ENCODE peak calls at places on chromosomes 11 and 22, in seven cellular contexts. One of them, this sample, is unnamed.

GRCh38 chr11:128688896-128689546 is 4.9 kb upstream of the FLI1 start:
- DNase-seq in GM12878: no peak
- DNase-seq in SK-N-SH: no peak
- DNase-seq in K562: no peak
- DNase-seq in H1: no peak
- DNase-seq in HCT116: no peak
- DNase-seq in HepG2: no peak
- DNase-seq in this sample: no peak

GRCh38 chr11:131817701-131818188 is 447.3 kb downstream of the NTM start:
- DNase-seq in HepG2: no peak
- DNase-seq in GM12878: no peak
- DNase-seq in HCT116: no peak
- DNase-seq in K562: no peak
- DNase-seq in SK-N-SH: no peak
- DNase-seq in H1: no peak
- DNase-seq in this sample: no peak

GRCh38 chr11:59172345-59173079 is 580 bp downstream of the DTX4 start:
- DNase-seq in SK-N-SH: peak
- DNase-seq in HCT116: no peak
- DNase-seq in HepG2: peak
- DNase-seq in K562: peak
- DNase-seq in GM12878: peak
- DNase-seq in H1: no peak
- DNase-seq in this sample: no peak

GRCh38 chr11:75349540-75350116 is 1.8 kb downstream of the ARRB1 start:
- DNase-seq in GM12878: no peak
- DNase-seq in SK-N-SH: no peak
- DNase-seq in HCT116: no peak
- DNase-seq in H1: no peak
- DNase-seq in HepG2: no peak
- DNase-seq in K562: peak
- DNase-seq in this sample: no peak

GRCh38 chr11:2807276-2807681 is 78.3 kb downstream of the CDKN1C start:
- DNase-seq in GM12878: no peak
- DNase-seq in H1: no peak
- DNase-seq in HepG2: peak
- DNase-seq in K562: peak
- DNase-seq in HCT116: no peak
- DNase-seq in SK-N-SH: peak
- DNase-seq in this sample: peak

GRCh38 chr11:113675003-113675471 is 31.1 kb downstream of the TMPRSS5 start:
- DNase-seq in HCT116: no peak
- DNase-seq in K562: no peak
- DNase-seq in HepG2: no peak
- DNase-seq in SK-N-SH: no peak
- DNase-seq in GM12878: peak
- DNase-seq in H1: no peak
- DNase-seq in this sample: no peak

GRCh38 chr22:26740253-26740652 is 82.9 kb downstream of the MIAT start:
- DNase-seq in H1: no peak
- DNase-seq in GM12878: no peak
- DNase-seq in K562: no peak
- DNase-seq in HepG2: no peak
- DNase-seq in HCT116: no peak
- DNase-seq in SK-N-SH: no peak
- DNase-seq in this sample: no peak

GRCh38 chr11:69803604-69804218 is 15.5 kb downstream of the FGF3 start:
- DNase-seq in GM12878: no peak
- DNase-seq in HCT116: no peak
- DNase-seq in SK-N-SH: no peak
- DNase-seq in H1: no peak
- DNase-seq in HepG2: no peak
- DNase-seq in K562: no peak
- DNase-seq in this sample: no peak

GRCh38 chr22:20237480-20238440 is 30.4 kb downstream of the RTN4R start:
- DNase-seq in SK-N-SH: no peak
- DNase-seq in GM12878: no peak
- DNase-seq in K562: no peak
- DNase-seq in HepG2: no peak
- DNase-seq in HCT116: no peak
- DNase-seq in H1: no peak
- DNase-seq in this sample: no peak

GRCh38 chr11:16178273-16178672 is 178.1 kb downstream of the SOX6 start:
- DNase-seq in HepG2: no peak
- DNase-seq in SK-N-SH: peak
- DNase-seq in H1: no peak
- DNase-seq in HCT116: no peak
- DNase-seq in GM12878: no peak
- DNase-seq in K562: no peak
- DNase-seq in this sample: no peak

GRCh38 chr11:125807909-125808308 is 20.0 kb downstream of the PATE3 start:
- DNase-seq in H1: no peak
- DNase-seq in SK-N-SH: no peak
- DNase-seq in HepG2: no peak
- DNase-seq in GM12878: no peak
- DNase-seq in HCT116: no peak
- DNase-seq in K562: no peak
- DNase-seq in this sample: no peak

GRCh38 chr22:30628491-30628890 is 7.1 kb upstream of the SLC35E4 start:
- DNase-seq in HCT116: no peak
- DNase-seq in K562: no peak
- DNase-seq in H1: no peak
- DNase-seq in HepG2: no peak
- DNase-seq in GM12878: no peak
- DNase-seq in SK-N-SH: peak
- DNase-seq in this sample: no peak
- TF ChIP-seq JUND in HCT116: no peak
- TF ChIP-seq JUND in K562: no peak
- TF ChIP-seq JUND in H1: no peak
- TF ChIP-seq JUND in HepG2: no peak
- TF ChIP-seq JUND in GM12878: no peak
- TF ChIP-seq JUND in SK-N-SH: no peak
- TF ChIP-seq JUND in this sample: no peak

GRCh38 chr22:32632650-32633049 is 158.0 kb downstream of the FBXO7 start:
- DNase-seq in SK-N-SH: peak
- DNase-seq in H1: no peak
- DNase-seq in HCT116: no peak
- DNase-seq in HepG2: no peak
- DNase-seq in K562: no peak
- DNase-seq in GM12878: no peak
- DNase-seq in this sample: no peak

GRCh38 chr22:32628626-32629587 is 154.3 kb downstream of the FBXO7 start:
- DNase-seq in H1: no peak
- DNase-seq in HepG2: peak
- DNase-seq in GM12878: no peak
- DNase-seq in K562: no peak
- DNase-seq in HCT116: no peak
- DNase-seq in SK-N-SH: no peak
- DNase-seq in this sample: no peak

GRCh38 chr22:32634424-32634981 is 159.9 kb downstream of the FBXO7 start:
- DNase-seq in HCT116: no peak
- DNase-seq in K562: no peak
- DNase-seq in HepG2: no peak
- DNase-seq in H1: no peak
- DNase-seq in GM12878: no peak
- DNase-seq in SK-N-SH: no peak
- DNase-seq in this sample: no peak

GRCh38 chr22:32627091-32627490 is 152.5 kb downstream of the FBXO7 start:
- DNase-seq in K562: no peak
- DNase-seq in HCT116: no peak
- DNase-seq in GM12878: no peak
- DNase-seq in HepG2: peak
- DNase-seq in H1: no peak
- DNase-seq in SK-N-SH: no peak
- DNase-seq in this sample: no peak

GRCh38 chr22:32631507-32632245 is 157.1 kb downstream of the FBXO7 start:
- DNase-seq in H1: no peak
- DNase-seq in SK-N-SH: no peak
- DNase-seq in HepG2: no peak
- DNase-seq in K562: no peak
- DNase-seq in HCT116: no peak
- DNase-seq in GM12878: no peak
- DNase-seq in this sample: no peak
- TF ChIP-seq JUND in H1: no peak
- TF ChIP-seq JUND in SK-N-SH: no peak
- TF ChIP-seq JUND in HepG2: no peak
- TF ChIP-seq JUND in K562: no peak
- TF ChIP-seq JUND in HCT116: no peak
- TF ChIP-seq JUND in GM12878: no peak
- TF ChIP-seq JUND in this sample: no peak

GRCh38 chr11:94028436-94028835 is 7.3 kb downstream of the HEPHL1 start:
- DNase-seq in HCT116: no peak
- DNase-seq in GM12878: no peak
- DNase-seq in HepG2: no peak
- DNase-seq in SK-N-SH: no peak
- DNase-seq in H1: no peak
- DNase-seq in K562: no peak
- DNase-seq in this sample: no peak

GRCh38 chr11:94024547-94024946 is 3.4 kb downstream of the HEPHL1 start:
- DNase-seq in H1: no peak
- DNase-seq in GM12878: no peak
- DNase-seq in HCT116: no peak
- DNase-seq in SK-N-SH: no peak
- DNase-seq in HepG2: no peak
- DNase-seq in K562: no peak
- DNase-seq in this sample: no peak

GRCh38 chr11:94027210-94027609 is 6.1 kb downstream of the HEPHL1 start:
- DNase-seq in GM12878: no peak
- DNase-seq in H1: no peak
- DNase-seq in HepG2: no peak
- DNase-seq in SK-N-SH: no peak
- DNase-seq in K562: no peak
- DNase-seq in HCT116: no peak
- DNase-seq in this sample: no peak

GRCh38 chr11:94023856-94024255 is 2.7 kb downstream of the HEPHL1 start:
- DNase-seq in GM12878: no peak
- DNase-seq in HepG2: no peak
- DNase-seq in HCT116: no peak
- DNase-seq in H1: no peak
- DNase-seq in K562: no peak
- DNase-seq in SK-N-SH: no peak
- DNase-seq in this sample: no peak

DNA sequence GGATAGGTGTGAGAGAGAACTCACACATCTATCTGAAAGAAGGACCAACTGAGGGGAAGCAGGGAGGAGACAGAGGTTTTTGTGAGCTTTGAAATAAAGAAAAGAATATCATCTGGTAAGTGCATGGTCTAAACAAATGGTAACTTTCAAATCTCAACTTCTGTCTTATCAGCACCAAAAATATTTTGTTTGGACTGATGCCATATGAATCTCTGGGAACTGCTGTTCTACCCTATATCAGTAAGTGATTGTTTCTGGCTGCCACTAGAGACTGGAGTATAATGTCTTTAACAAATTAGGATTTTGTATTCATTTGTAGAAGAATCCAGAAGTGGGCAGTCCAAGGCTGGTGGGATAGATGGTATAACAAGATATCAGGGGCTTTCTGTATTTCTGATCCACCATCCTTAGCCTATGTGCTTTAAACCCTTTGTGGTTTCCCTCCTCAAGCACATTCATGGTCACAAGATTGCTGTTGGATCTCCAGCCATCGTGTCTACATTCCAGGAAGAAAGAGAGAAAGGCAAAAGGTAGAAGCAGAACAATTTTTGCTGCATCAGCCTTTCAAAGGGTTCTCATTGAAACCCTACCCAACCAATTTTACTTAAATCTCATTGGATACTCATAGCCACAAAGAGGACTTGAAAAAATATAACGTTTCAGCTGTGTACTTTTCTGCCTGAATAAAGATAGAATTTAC is 4.7 kb downstream of the HEPHL1 start:
- DNase-seq in HCT116: no peak
- DNase-seq in SK-N-SH: no peak
- DNase-seq in HepG2: no peak
- DNase-seq in GM12878: no peak
- DNase-seq in H1: no peak
- DNase-seq in K562: no peak
- DNase-seq in this sample: no peak
- TF ChIP-seq JUND in HCT116: no peak
- TF ChIP-seq JUND in SK-N-SH: no peak
- TF ChIP-seq JUND in HepG2: no peak
- TF ChIP-seq JUND in GM12878: no peak
- TF ChIP-seq JUND in H1: no peak
- TF ChIP-seq JUND in K562: no peak
- TF ChIP-seq JUND in this sample: no peak

GRCh38 chr11:57399928-57400578 is 9.6 kb upstream of the PRG2 start:
- DNase-seq in K562: no peak
- DNase-seq in HCT116: no peak
- DNase-seq in HepG2: peak
- DNase-seq in H1: no peak
- DNase-seq in GM12878: no peak
- DNase-seq in SK-N-SH: no peak
- DNase-seq in this sample: no peak

GRCh38 chr11:57405271-57405890 is 14.9 kb upstream of the PRG2 start:
- DNase-seq in SK-N-SH: no peak
- DNase-seq in GM12878: no peak
- DNase-seq in K562: no peak
- DNase-seq in HepG2: no peak
- DNase-seq in H1: no peak
- DNase-seq in HCT116: no peak
- DNase-seq in this sample: no peak

GRCh38 chr11:57399221-57399620 is 8.8 kb upstream of the PRG2 start:
- DNase-seq in K562: no peak
- DNase-seq in HepG2: no peak
- DNase-seq in HCT116: no peak
- DNase-seq in H1: no peak
- DNase-seq in GM12878: no peak
- DNase-seq in SK-N-SH: no peak
- DNase-seq in this sample: no peak

GRCh38 chr11:57403176-57404147 is 13.0 kb upstream of the PRG2 start:
- DNase-seq in GM12878: no peak
- DNase-seq in HepG2: no peak
- DNase-seq in HCT116: no peak
- DNase-seq in K562: no peak
- DNase-seq in SK-N-SH: no peak
- DNase-seq in H1: no peak
- DNase-seq in this sample: no peak

DNA sequence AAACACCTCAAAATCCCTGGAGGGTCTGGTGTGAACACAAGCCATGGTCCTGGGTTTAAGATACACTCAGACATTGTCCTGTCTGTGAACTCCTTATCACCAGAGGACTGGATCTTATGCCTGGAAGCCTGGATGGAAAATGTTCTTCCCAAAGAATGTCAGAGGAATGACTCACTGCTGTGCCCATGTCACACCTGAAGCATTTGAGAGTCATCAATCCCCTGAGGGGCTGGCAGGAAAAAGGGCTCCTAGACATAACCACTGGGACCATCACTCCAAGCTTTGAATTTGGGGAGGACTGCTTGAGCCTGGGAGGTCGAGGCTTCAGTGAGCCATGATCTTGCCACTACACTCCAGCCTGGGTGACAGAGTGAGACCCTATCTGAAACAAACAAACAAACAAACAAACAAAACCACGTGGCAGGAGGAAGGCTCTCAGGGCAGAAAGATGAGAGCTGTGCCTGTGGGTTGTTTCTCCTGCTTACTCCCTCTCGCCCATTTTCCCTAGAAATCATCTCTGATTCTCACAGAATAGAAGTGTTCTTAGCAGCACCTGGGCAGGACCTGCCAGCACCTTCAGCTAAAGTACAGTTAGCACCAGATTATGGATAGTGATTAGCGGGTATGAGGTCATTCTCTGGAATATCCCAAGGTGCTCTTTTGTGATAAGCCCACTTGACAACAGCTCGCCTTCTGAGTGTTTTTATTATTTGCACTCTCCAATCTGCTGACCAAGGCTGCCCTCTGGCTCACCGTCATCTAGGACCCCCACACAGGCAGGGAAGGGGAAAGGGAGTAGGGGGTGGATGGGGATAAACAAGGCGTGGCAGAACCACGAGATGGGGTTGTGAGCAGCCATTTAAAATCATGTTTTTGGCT is 12.0 kb upstream of the PRG2 start:
- DNase-seq in SK-N-SH: no peak
- DNase-seq in H1: no peak
- DNase-seq in GM12878: no peak
- DNase-seq in HepG2: no peak
- DNase-seq in HCT116: peak
- DNase-seq in K562: peak
- DNase-seq in this sample: no peak
- TF ChIP-seq JUND in SK-N-SH: no peak
- TF ChIP-seq JUND in H1: no peak
- TF ChIP-seq JUND in GM12878: no peak
- TF ChIP-seq JUND in HepG2: no peak
- TF ChIP-seq JUND in HCT116: peak
- TF ChIP-seq JUND in K562: peak
- TF ChIP-seq JUND in this sample: no peak